ENCODE peak calls at places on chromosome 3, in four cellular contexts. One of them, this sample, is unnamed.
A peak's percentile ranks its signal among the peaks of the same experiment; 100 is the strongest.

GRCh38 chr3:9902372-9903237 is at the start of gene IL17RE:
- DNase-seq in K562: peak; percentile 67
- DNase-seq in A549: no peak
- DNase-seq in HepG2: peak; percentile 41
- DNase-seq in this sample: peak; percentile 50

GRCh38 chr3:175338775-175339535 is 479.8 kb downstream of the NAALADL2 start:
- DNase-seq in K562: no peak
- DNase-seq in A549: peak; percentile 10
- DNase-seq in HepG2: no peak
- DNase-seq in this sample: no peak

GRCh38 chr3:119829431-119829830 is 47.5 kb downstream of the NR1I2 start:
- DNase-seq in A549: no peak
- DNase-seq in K562: no peak
- DNase-seq in HepG2: no peak
- DNase-seq in this sample: no peak

GRCh38 chr3:124937049-124937448 is 2.5 kb upstream of the MUC13 start:
- DNase-seq in A549: no peak
- DNase-seq in K562: no peak
- DNase-seq in HepG2: no peak
- DNase-seq in this sample: no peak

GRCh38 chr3:124202754-124203153 is 210.8 kb upstream of the ROPN1 start:
- DNase-seq in A549: no peak
- DNase-seq in K562: no peak
- DNase-seq in HepG2: no peak
- DNase-seq in this sample: no peak

GRCh38 chr3:3699816-3700633 is 99.2 kb upstream of the LRRN1 start:
- DNase-seq in K562: no peak
- DNase-seq in HepG2: no peak
- DNase-seq in A549: no peak
- DNase-seq in this sample: no peak

GRCh38 chr3:58222161-58222724 is 11.5 kb upstream of the DNASE1L3 start:
- DNase-seq in K562: no peak
- DNase-seq in HepG2: peak; percentile 77
- DNase-seq in A549: no peak
- DNase-seq in this sample: no peak

GRCh38 chr3:52880474-52880873 is 16.9 kb downstream of the STIMATE start:
- DNase-seq in A549: no peak
- DNase-seq in HepG2: no peak
- DNase-seq in K562: no peak
- DNase-seq in this sample: no peak

GRCh38 chr3:30988774-30989173 is 94.3 kb upstream of the GADL1 start:
- DNase-seq in A549: no peak
- DNase-seq in K562: no peak
- DNase-seq in HepG2: no peak
- DNase-seq in this sample: no peak

GRCh38 chr3:128665362-128666021 is 14.9 kb upstream of the RPN1 start:
- DNase-seq in HepG2: no peak
- DNase-seq in A549: no peak
- DNase-seq in K562: no peak
- DNase-seq in this sample: no peak

GRCh38 chr3:54830658-54831057 is 97.2 kb downstream of the LRTM1 start:
- DNase-seq in A549: peak; percentile 10
- DNase-seq in K562: peak; percentile 50
- DNase-seq in HepG2: peak; percentile 20
- DNase-seq in this sample: peak; percentile 64

GRCh38 chr3:60594025-60594424 is 657.2 kb downstream of the FHIT start:
- DNase-seq in K562: no peak
- DNase-seq in A549: no peak
- DNase-seq in HepG2: no peak
- DNase-seq in this sample: no peak

GRCh38 chr3:161420746-161421145 is 49.4 kb upstream of the SPTSSB start:
- DNase-seq in HepG2: peak; percentile 94
- DNase-seq in A549: no peak
- DNase-seq in K562: no peak
- DNase-seq in this sample: peak; percentile 30
- TF ChIP-seq HMGXB4 in HepG2: no peak
- TF ChIP-seq HMGXB4 in A549: no peak
- TF ChIP-seq HMGXB4 in K562: no peak
- TF ChIP-seq HMGXB4 in this sample: no peak

GRCh38 chr3:21839181-21839580 is 88.2 kb upstream of the ZNF385D start:
- DNase-seq in HepG2: no peak
- DNase-seq in A549: no peak
- DNase-seq in K562: no peak
- DNase-seq in this sample: no peak

GRCh38 chr3:21830541-21830940 is 79.5 kb upstream of the ZNF385D start:
- DNase-seq in K562: no peak
- DNase-seq in HepG2: no peak
- DNase-seq in A549: no peak
- DNase-seq in this sample: no peak

GRCh38 chr3:21839592-21839991 is 88.6 kb upstream of the ZNF385D start:
- DNase-seq in HepG2: no peak
- DNase-seq in A549: no peak
- DNase-seq in K562: peak; percentile 54
- DNase-seq in this sample: peak; percentile 48

DNA sequence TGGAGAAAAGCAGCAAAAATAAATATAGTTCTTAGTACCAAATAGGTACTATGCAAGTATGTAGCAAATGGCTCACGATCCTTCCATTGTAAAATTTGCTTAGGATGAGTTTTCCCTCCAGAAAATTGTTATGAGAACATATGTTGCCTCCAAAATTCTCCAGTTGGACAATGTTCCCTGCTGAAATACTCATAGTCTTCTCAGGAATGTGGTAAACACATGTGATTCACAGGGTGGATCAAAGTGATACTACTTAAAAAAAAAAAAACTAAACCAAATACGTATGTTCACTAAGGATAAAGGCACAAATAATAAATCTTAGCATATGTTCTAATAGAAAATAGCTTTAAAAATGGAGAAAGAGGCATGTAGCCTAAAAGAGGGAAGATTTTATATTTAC is 84.3 kb upstream of the ZNF385D start:
- DNase-seq in A549: no peak
- DNase-seq in HepG2: no peak
- DNase-seq in K562: no peak
- DNase-seq in this sample: no peak
- TF ChIP-seq HMGXB4 in A549: no peak
- TF ChIP-seq HMGXB4 in HepG2: no peak
- TF ChIP-seq HMGXB4 in K562: no peak
- TF ChIP-seq HMGXB4 in this sample: no peak

GRCh38 chr3:181076558-181076957 is 87.0 kb upstream of the DNAJC19 start:
- DNase-seq in K562: no peak
- DNase-seq in HepG2: no peak
- DNase-seq in A549: no peak
- DNase-seq in this sample: no peak
- TF ChIP-seq HMGXB4 in K562: no peak
- TF ChIP-seq HMGXB4 in HepG2: no peak
- TF ChIP-seq HMGXB4 in A549: no peak
- TF ChIP-seq HMGXB4 in this sample: no peak

GRCh38 chr3:118760611-118761606 is 273.7 kb downstream of the IGSF11 start:
- DNase-seq in HepG2: no peak
- DNase-seq in A549: no peak
- DNase-seq in K562: no peak
- DNase-seq in this sample: peak; percentile 30
- TF ChIP-seq HMGXB4 in HepG2: no peak
- TF ChIP-seq HMGXB4 in A549: no peak
- TF ChIP-seq HMGXB4 in K562: no peak
- TF ChIP-seq HMGXB4 in this sample: no peak

DNA sequence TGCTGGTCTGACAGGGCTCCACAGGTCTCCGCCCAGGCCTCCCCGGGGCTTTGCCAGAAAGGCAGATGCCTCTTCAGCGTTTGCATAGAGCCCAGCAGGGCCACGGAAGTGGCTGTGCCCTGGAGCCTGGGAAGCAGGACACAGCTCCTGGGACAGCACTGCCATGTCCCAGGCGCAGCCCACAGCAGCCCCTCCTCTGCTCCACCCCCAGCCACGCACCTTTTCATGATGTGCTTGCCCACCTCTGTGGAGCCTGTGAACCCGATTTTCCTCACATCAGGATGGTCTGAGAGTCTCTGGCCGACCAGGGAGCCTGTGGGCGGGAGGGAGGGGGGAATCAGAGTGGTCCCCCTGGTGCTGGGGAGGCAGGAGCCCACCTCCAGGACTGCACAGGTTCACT is 33.9 kb upstream of the SLC41A3 start:
- DNase-seq in A549: no peak
- DNase-seq in K562: no peak
- DNase-seq in HepG2: no peak
- DNase-seq in this sample: no peak
- TF ChIP-seq HMGXB4 in A549: no peak
- TF ChIP-seq HMGXB4 in K562: no peak
- TF ChIP-seq HMGXB4 in HepG2: no peak
- TF ChIP-seq HMGXB4 in this sample: no peak

GRCh38 chr3:5122741-5123706 is 932 bp downstream of the ARL8B start:
- DNase-seq in HepG2: peak; percentile 54
- DNase-seq in A549: peak; percentile 48
- DNase-seq in K562: no peak
- DNase-seq in this sample: peak; percentile 25
- TF ChIP-seq HMGXB4 in HepG2: no peak
- TF ChIP-seq HMGXB4 in A549: no peak
- TF ChIP-seq HMGXB4 in K562: no peak
- TF ChIP-seq HMGXB4 in this sample: peak; percentile 6

GRCh38 chr3:50605901-50606326 is 5.7 kb downstream of the CISH start:
- DNase-seq in HepG2: no peak
- DNase-seq in A549: no peak
- DNase-seq in K562: no peak
- DNase-seq in this sample: no peak

GRCh38 chr3:50604628-50605588 is 6.7 kb downstream of the CISH start:
- DNase-seq in K562: no peak
- DNase-seq in HepG2: no peak
- DNase-seq in A549: no peak
- DNase-seq in this sample: no peak

GRCh38 chr3:50603261-50604109 is 8.1 kb downstream of the CISH start:
- DNase-seq in A549: no peak
- DNase-seq in K562: no peak
- DNase-seq in HepG2: no peak
- DNase-seq in this sample: no peak

GRCh38 chr3:50602675-50603191 is 8.8 kb downstream of the CISH start:
- DNase-seq in A549: no peak
- DNase-seq in K562: no peak
- DNase-seq in HepG2: no peak
- DNase-seq in this sample: no peak

GRCh38 chr3:50604110-50604621 is 7.4 kb downstream of the CISH start:
- DNase-seq in K562: no peak
- DNase-seq in A549: no peak
- DNase-seq in HepG2: no peak
- DNase-seq in this sample: no peak
- TF ChIP-seq HMGXB4 in K562: no peak
- TF ChIP-seq HMGXB4 in A549: no peak
- TF ChIP-seq HMGXB4 in HepG2: no peak
- TF ChIP-seq HMGXB4 in this sample: no peak

GRCh38 chr3:195883160-195883559 is 25.2 kb downstream of the TNK2 start:
- DNase-seq in K562: no peak
- DNase-seq in HepG2: no peak
- DNase-seq in A549: no peak
- DNase-seq in this sample: no peak
- TF ChIP-seq HMGXB4 in K562: no peak
- TF ChIP-seq HMGXB4 in HepG2: no peak
- TF ChIP-seq HMGXB4 in A549: no peak
- TF ChIP-seq HMGXB4 in this sample: no peak

This sample was measured in WTC11.